ENCODE peak calls at places on chromosomes 11 and 22, in six cellular contexts. S, M, W, V, I and Q are unnamed samples.

GRCh38 chr11:93952082-93952780 is 68.9 kb upstream of the HEPHL1 start:
- DNase-seq in I (no peak), V (no peak), S (no peak), W (no peak), M (no peak), Q (no peak)

GRCh38 chr22:26502688-26503561 is 9.3 kb downstream of the TFIP11 start:
- DNase-seq in M (peak; percentile 49), W (no peak), V (peak; percentile 59), S (peak; percentile 29), I (no peak), Q (peak; percentile 85)

GRCh38 chr11:84117394-84117793 is 831.2 kb upstream of the CCDC90B start:
- DNase-seq in W (no peak), I (no peak), S (no peak), M (no peak), V (no peak), Q (no peak)

GRCh38 chr22:50253046-50253580 is 2.0 kb upstream of the HDAC10 start:
- DNase-seq in S (no peak), V (no peak), I (no peak), M (no peak), W (no peak), Q (no peak)

GRCh38 chr11:82703796-82704195 is 29.9 kb downstream of the FAM181B start:
- DNase-seq in W (no peak), M (no peak), V (no peak), S (no peak), I (no peak), Q (no peak)

GRCh38 chr11:119533931-119534694 is 111.1 kb upstream of the THY1 start:
- DNase-seq in I (no peak), S (peak; percentile 64), W (no peak), V (peak; percentile 59), M (peak; percentile 90), Q (peak; percentile 90)

GRCh38 chr11:30960387-30960992 is 374.3 kb upstream of the MPPED2 start:
- DNase-seq in V (no peak), I (no peak), M (peak; percentile 11), S (no peak), W (peak; percentile 7), Q (peak; percentile 10)

GRCh38 chr22:43424201-43424600 is 12.4 kb downstream of the MPPED1 start:
- DNase-seq in M (no peak), S (no peak), I (no peak), V (no peak), W (no peak), Q (no peak)

GRCh38 chr11:103824116-103824515 is 212.3 kb upstream of the DDI1 start:
- DNase-seq in M (no peak), W (no peak), V (no peak), S (no peak), I (no peak), Q (no peak)

GRCh38 chr22:37219534-37219933 is 7.3 kb upstream of the SSTR3 start:
- DNase-seq in W (no peak), V (no peak), S (no peak), M (no peak), I (no peak), Q (no peak)
- H3K4me3 ChIP-seq in W (no peak overlapping the region), V (no peak overlapping the region), S (no peak overlapping the region), M (no peak overlapping the region), I (no peak overlapping the region), Q (no peak overlapping the region)

GRCh38 chr11:111671383-111671782 is 69.1 kb downstream of the SIK2 start:
- DNase-seq in I (no peak), M (no peak), S (no peak), W (no peak), V (no peak), Q (no peak)

GRCh38 chr11:111675891-111676290 is 73.6 kb downstream of the SIK2 start:
- DNase-seq in V (no peak), M (no peak), S (no peak), I (no peak), W (no peak), Q (no peak)

GRCh38 chr11:111672949-111673348 is 70.7 kb downstream of the SIK2 start:
- DNase-seq in M (no peak), S (no peak), V (no peak), W (no peak), I (no peak), Q (no peak)

GRCh38 chr11:111676878-111677585 is 74.8 kb downstream of the SIK2 start:
- DNase-seq in S (no peak), M (no peak), W (no peak), V (peak; percentile 60), I (peak; percentile 35), Q (no peak)

GRCh38 chr11:111674941-111675340 is 72.7 kb downstream of the SIK2 start:
- DNase-seq in V (no peak), I (no peak), W (no peak), M (no peak), S (no peak), Q (no peak)
- H3K4me3 ChIP-seq in V (no peak overlapping the region), I (no peak overlapping the region), W (no peak overlapping the region), M (no peak overlapping the region), S (no peak overlapping the region), Q (no peak overlapping the region)

DNA sequence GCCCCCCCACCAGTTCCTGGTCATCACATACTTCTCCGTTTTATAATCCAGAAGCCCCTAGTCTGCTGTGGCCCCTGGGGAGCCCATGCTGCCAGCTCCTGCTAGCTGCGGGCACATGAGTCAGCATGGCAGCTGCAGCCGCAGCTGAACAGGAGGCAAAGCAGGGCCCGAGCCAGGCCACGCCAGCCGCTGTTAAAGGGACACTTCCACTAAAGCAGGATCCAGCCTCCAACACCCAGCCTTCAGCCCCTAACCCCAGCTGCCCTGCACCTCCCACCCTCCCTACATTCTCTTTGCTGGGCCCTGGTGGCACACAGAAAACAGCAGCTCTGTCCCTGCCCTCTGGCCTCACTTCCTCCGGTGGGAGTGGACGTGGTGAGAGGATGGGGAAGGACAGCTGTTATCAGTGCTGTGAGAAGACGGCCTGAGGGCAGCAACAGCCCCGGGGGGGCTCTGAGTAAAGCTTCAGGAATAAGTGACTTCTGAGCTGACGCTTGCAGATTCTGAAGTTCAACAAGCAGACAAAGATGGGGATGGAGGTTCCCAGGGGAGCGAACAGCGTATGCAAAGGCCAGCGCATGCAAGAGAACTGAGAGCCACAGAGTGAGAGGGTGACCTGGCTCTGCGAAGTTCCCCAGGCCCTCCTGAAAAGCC is 688 bp upstream of the LRRC74B start:
- DNase-seq in S (no peak), W (peak; percentile 31), V (peak; percentile 15), I (no peak), M (no peak), Q (no peak)
- H3K4me3 ChIP-seq in S (peak overlapping the region; percentile 41), W (peak overlapping the region; percentile 63), V (peak overlapping the region; percentile 25), I (peak overlapping the region; percentile 59), M (peak overlapping the region; percentile 52), Q (peak overlapping the region; percentile 58)

GRCh38 chr11:10455637-10456487 is 798 bp downstream of the AMPD3 start:
- DNase-seq in W (no peak), I (peak; percentile 49), V (peak; percentile 73), M (peak; percentile 56), S (peak; percentile 45), Q (peak; percentile 74)

GRCh38 chr11:10454902-10455631 is at the start of gene AMPD3:
- DNase-seq in W (peak; percentile 84), S (no peak), I (peak; percentile 52), M (peak; percentile 89), V (peak; percentile 63), Q (peak; percentile 54)

GRCh38 chr11:10459029-10459970 is 4.2 kb downstream of the AMPD3 start:
- DNase-seq in S (no peak), V (no peak), I (no peak), W (no peak), M (peak; percentile 59), Q (no peak)

GRCh38 chr11:10456519-10456918 is 1.5 kb downstream of the AMPD3 start:
- DNase-seq in I (no peak), M (peak; percentile 44), W (no peak), S (no peak), V (no peak), Q (peak; percentile 9)

DNA sequence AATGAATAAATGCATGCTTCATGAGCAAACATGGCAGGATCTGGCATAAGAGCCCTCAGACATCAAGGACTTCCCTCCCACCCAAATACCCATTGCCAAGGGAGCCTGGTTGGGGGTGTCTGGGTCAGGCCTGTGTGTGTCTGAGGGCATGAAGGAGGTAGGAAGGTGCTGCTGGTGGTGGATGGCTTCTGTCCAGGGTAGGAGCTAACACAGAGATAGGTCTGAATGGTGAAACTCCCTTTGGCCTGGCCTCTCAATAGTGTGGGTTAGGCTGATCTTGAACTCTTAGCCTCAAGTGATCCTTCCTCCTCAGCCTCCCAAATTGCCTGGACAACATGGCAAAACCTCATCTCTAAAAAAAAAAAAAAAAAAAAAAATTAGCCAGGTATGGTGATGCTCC is 2.8 kb downstream of the AMPD3 start:
- DNase-seq in W (no peak), M (no peak), S (no peak), V (no peak), I (no peak), Q (no peak)
- H3K4me3 ChIP-seq in W (no peak overlapping the region), M (peak overlapping the region; percentile 73), S (no peak overlapping the region), V (no peak overlapping the region), I (no peak overlapping the region), Q (no peak overlapping the region)

DNA sequence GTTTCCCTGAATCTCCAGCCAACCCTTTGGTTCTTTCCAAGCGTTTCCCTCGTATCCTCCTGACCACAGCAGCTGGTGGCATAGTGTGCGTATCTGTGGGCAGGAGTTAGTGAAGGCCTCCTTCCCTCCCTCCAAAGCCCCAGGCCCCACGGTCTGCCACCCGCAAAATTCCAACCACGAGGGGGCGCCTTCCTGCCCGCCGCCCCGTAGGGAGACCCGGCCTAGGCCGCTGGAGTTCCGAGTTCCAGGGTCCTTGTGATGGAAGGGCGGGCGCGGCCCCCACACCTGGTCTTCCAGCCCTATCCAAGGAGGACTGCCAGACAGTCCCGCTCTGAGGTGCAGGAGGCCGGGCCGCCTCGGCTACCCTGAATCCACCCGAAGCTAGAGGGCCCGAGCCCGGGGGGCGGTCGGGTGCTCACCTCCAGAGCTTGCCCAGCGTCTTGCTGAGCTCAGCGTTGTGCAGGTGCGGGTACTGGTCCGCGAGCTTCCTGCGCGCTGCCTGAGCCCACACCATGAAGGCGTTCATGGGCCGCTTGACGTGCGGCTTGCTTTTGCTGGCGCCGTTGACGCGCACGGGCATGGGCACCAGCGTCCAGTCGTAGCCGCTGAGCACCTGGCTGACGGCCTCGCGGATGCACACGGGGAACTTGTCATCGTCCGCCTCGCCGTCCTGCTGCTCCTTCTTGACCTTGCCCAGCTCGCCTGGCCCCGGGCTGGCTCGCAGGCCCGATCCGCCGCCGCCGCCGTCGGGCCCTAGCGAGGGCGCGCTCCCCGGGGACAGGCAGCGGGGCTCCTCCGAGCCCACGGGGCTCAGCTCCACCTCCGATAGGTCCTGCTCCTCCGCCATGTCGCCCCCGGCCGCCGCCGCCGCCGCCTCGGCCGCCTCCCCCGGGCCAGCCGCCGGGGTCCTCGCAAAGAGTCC is 1.2 kb downstream of the SOX10 start:
- DNase-seq in W (no peak), V (no peak), I (no peak), M (no peak), S (no peak), Q (peak; percentile 97)
- H3K4me3 ChIP-seq in W (no peak overlapping the region), V (no peak overlapping the region), I (no peak overlapping the region), M (no peak overlapping the region), S (no peak overlapping the region), Q (peak overlapping the region; percentile 41)